ENCODE peak calls at places on chromosomes 13 and 19, in six cellular contexts. P, J, Y, X, Q and V are unnamed samples.
A peak's percentile ranks its signal among the peaks of the same experiment; 100 is the strongest.

GRCh38 chr19:14053500-14053899 is 8.4 kb downstream of the PALM3 start:
- DNase-seq in P (no peak), J (no peak), Y (no peak), X (no peak), Q (no peak), V (no peak)

GRCh38 chr19:34666200-34666957 is 10.6 kb downstream of the SCGB2B2 start:
- DNase-seq in P (no peak), J (no peak), Y (no peak), X (no peak), Q (no peak), V (no peak)

GRCh38 chr19:55494172-55494761 is 6.0 kb downstream of the SSC5D start:
- DNase-seq in P (no peak), J (no peak), Y (no peak), X (no peak), Q (no peak), V (no peak)

GRCh38 chr13:107977175-107977574 is 238.2 kb downstream of the LIG4 start:
- DNase-seq in P (no peak), J (no peak), Y (no peak), X (no peak), Q (no peak), V (no peak)

GRCh38 chr19:41821003-41821735 is 23.3 kb downstream of the LYPD4 start:
- DNase-seq in P (peak; percentile 55), J (no peak), Y (peak; percentile 45), X (no peak), Q (no peak), V (peak; percentile 49)

GRCh38 chr13:111068009-111068350 is 47.1 kb upstream of the ARHGEF7 start:
- DNase-seq in P (no peak), J (no peak), Y (no peak), X (no peak), Q (no peak), V (no peak)

GRCh38 chr13:39970177-39970846 is 314.9 kb downstream of the COG6 start:
- DNase-seq in P (no peak), J (no peak), Y (no peak), X (no peak), Q (no peak), V (no peak)

GRCh38 chr19:17376935-17377600 is at the start of gene PLVAP:
- DNase-seq in P (no peak), J (no peak), Y (no peak), X (no peak), Q (no peak), V (no peak)

GRCh38 chr13:41827507-41828213 is 133.2 kb downstream of the VWA8 start:
- DNase-seq in P (no peak), J (no peak), Y (no peak), X (no peak), Q (no peak), V (no peak)

GRCh38 chr13:77213644-77214043 is 113.2 kb downstream of the MYCBP2 start:
- DNase-seq in P (no peak), J (no peak), Y (no peak), X (no peak), Q (no peak), V (no peak)

GRCh38 chr19:16019691-16020448 is 56.4 kb upstream of the TPM4 start:
- DNase-seq in P (no peak), J (no peak), Y (no peak), X (no peak), Q (no peak), V (no peak)

GRCh38 chr13:47594833-47595232 is 406.2 kb downstream of the SUCLA2 start:
- DNase-seq in P (peak; percentile 2), J (no peak), Y (no peak), X (no peak), Q (no peak), V (no peak)